ENCODE peak calls at places on chromosome 14, in five cellular contexts. V is HCT116, M is HepG2, S is K562, B is H1. F is an unnamed sample.

GRCh38 chr14:104865069-104865630 is at the start of gene CEP170B:
- DNase-seq in S (peak; percentile 86), M (no peak), B (no peak), V (no peak), F (no peak)

GRCh38 chr14:24372701-24373416 is 4.9 kb downstream of the NFATC4 start:
- DNase-seq in S (no peak), V (no peak), B (no peak), M (no peak), F (no peak)

GRCh38 chr14:97218713-97219355 is 421.7 kb downstream of the VRK1 start:
- DNase-seq in S (no peak), M (no peak), V (no peak), B (peak; percentile 78), F (no peak)

GRCh38 chr14:102848830-102849521 is 71.7 kb downstream of the TRAF3 start:
- DNase-seq in B (no peak), S (no peak), V (no peak), M (no peak), F (no peak)

GRCh38 chr14:54170301-54170700 is 213.7 kb upstream of the BMP4 start:
- DNase-seq in V (no peak), M (no peak), B (no peak), S (no peak), F (no peak)

GRCh38 chr14:103519837-103520212 is 2.8 kb downstream of the CKB start:
- DNase-seq in M (no peak), S (no peak), B (no peak), V (no peak), F (no peak)

GRCh38 chr14:85425507-85425906 is 104.4 kb upstream of the FLRT2 start:
- DNase-seq in M (no peak), S (no peak), V (no peak), B (no peak), F (no peak)

GRCh38 chr14:58826845-58827686 is 189.3 kb downstream of the DACT1 start:
- DNase-seq in S (peak; percentile 8), M (no peak), V (no peak), B (no peak), F (no peak)

GRCh38 chr14:101056446-101056845 is 152.9 kb upstream of the RTL1 start:
- DNase-seq in V (no peak), M (no peak), B (no peak), S (no peak), F (no peak)

GRCh38 chr14:68841030-68841809 is 48.4 kb upstream of the ZFP36L1 start:
- DNase-seq in V (no peak), M (no peak), B (no peak), S (no peak), F (no peak)

GRCh38 chr14:100824156-100824555 is 1.8 kb upstream of the MEG3 start:
- DNase-seq in B (peak; percentile 81), V (no peak), S (no peak), M (no peak), F (no peak)

GRCh38 chr14:104119119-104119699 is 19.2 kb upstream of the KIF26A start:
- DNase-seq in S (no peak), B (peak; percentile 43), V (no peak), M (no peak), F (no peak)

GRCh38 chr14:52840916-52841315 is 49.5 kb upstream of the GNPNAT1 start:
- DNase-seq in B (no peak), V (no peak), S (no peak), M (no peak), F (no peak)

GRCh38 chr14:31243860-31244259 is 36.3 kb upstream of the HECTD1 start:
- DNase-seq in S (no peak), V (peak; percentile 96), B (no peak), M (no peak), F (no peak)

GRCh38 chr14:105305350-105305749 is 4.5 kb upstream of the BRF1 start:
- DNase-seq in B (no peak), M (no peak), V (no peak), S (no peak), F (no peak)

GRCh38 chr14:77151918-77152588 is 10.5 kb upstream of the ZDHHC22 start:
- DNase-seq in S (no peak), M (no peak), V (peak; percentile 28), B (no peak), F (no peak)

GRCh38 chr14:91606851-91607250 is 96.7 kb upstream of the PPP4R3A start:
- DNase-seq in S (no peak), M (no peak), B (no peak), V (no peak), F (no peak)
- TF ChIP-seq SP1 in S (no peak), M (no peak), B (no peak), V (no peak), F (no peak)

GRCh38 chr14:73452341-73453191 is 5.8 kb downstream of the NUMB start:
- DNase-seq in B (no peak), M (no peak), V (no peak), S (no peak), F (no peak)
- TF ChIP-seq JUND in B (no peak), M (no peak), V (no peak), S (no peak), F (no peak)

GRCh38 chr14:33894339-33894738 is 56.5 kb downstream of the EGLN3 start:
- DNase-seq in B (no peak), S (no peak), M (no peak), V (no peak), F (no peak)
- TF ChIP-seq SP1 in B (no peak), S (no peak), M (no peak), V (no peak), F (no peak)

DNA sequence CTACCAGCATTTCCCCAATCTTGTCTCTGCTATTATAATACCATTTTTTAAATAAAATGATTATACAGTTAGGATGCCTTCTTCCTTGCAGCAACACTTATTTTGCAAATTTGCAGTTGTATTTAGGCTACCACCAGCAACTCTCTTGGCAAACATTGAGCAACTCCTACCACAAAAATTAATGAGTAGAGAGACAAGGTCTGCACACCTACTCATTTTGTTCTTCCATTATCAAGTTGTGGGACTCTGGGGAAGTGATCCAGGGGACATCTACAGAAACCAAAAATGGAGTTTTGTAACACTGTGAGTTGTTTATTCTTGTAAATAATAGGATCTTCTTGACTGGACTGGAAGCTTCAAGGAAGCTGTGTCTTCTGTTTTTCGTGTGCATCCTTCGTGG is 38.6 kb downstream of the DGLUCY start:
- DNase-seq in M (no peak), B (no peak), S (no peak), V (no peak), F (no peak)
- TF ChIP-seq JUND in M (no peak), B (no peak), S (no peak), V (no peak), F (no peak)

DNA sequence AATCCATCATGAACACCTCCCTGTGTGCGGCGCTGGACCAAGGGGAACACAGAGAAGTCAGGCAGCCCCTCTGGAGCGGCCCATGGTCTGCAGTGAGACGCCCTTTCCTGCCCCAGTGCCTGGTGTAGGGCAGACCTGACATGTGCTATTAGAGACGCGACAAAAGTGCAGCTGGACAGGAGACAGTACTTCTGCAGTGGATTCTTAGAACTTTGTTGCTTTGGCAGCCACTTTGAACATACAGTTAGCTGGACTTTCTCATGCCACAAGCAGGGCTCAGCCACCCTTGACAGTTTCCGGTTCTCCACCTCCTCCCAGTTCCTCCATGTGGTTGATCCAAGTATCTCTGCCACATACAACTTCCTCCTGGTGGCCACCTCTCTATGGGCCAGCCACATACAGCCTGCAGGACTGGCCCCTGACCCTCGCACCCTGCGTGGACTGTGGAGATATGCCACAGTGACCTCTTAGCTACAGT is 45.9 kb downstream of the LGMN start:
- DNase-seq in M (no peak), B (no peak), S (no peak), V (no peak), F (peak; percentile 43)
- TF ChIP-seq SP1 in M (no peak), B (no peak), S (no peak), V (no peak), F (no peak)

DNA sequence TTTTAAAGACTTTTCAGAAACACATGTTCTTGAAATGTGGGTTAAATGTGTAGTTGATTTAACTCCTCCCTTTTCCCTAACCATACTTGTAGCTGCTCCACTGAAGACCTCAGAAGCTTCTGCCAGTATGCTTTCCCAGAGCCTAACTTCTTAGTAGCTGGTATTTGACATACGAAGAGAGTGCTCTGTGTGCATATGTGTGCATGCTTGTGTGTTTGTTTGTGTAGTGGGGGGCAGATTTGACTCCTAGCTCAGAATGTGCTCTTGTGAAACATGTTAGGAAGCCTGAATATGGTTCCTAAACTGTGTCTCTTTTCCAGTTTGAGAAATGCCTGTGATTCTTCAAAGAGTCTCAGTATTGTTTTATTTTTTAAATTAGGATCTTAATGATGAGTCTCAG is 420.4 kb downstream of the PCNX1 start:
- DNase-seq in B (no peak), M (no peak), S (no peak), V (no peak), F (no peak)
- TF ChIP-seq JUND in B (no peak), M (no peak), S (no peak), V (no peak), F (no peak)

GRCh38 chr14:65637780-65638179 is 225.2 kb downstream of the FUT8 start:
- DNase-seq in S (no peak), M (no peak), V (no peak), B (no peak), F (peak; percentile 72)
- TF ChIP-seq SP1 in S (no peak), M (no peak), V (no peak), B (no peak), F (no peak)

DNA sequence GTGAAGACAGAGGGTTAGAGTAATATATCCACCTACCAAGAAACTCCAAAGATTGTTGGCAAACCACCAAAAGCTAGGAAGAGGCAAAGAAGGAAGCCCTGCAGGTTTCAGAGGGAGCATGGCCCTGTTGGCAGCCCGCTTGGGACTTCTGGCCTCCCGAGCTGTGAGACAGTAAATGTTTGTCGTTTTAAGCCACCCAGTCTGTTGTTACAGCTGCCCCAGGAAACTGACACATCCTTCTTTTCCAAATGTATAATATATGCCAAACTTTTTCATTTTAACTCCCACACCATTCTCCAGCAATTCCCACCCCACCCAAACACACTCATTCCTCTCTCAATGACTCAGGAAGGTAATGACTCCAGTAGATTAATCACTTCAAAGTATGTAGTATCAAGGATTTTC is 74.0 kb downstream of the RPS29 start:
- DNase-seq in S (no peak), M (no peak), B (no peak), V (peak; percentile 16), F (no peak)
- TF ChIP-seq JUND in S (no peak), M (no peak), B (no peak), V (peak; percentile 25), F (no peak)

GRCh38 chr14:22011243-22011642 is 337.6 kb upstream of the OR4E1 start:
- DNase-seq in S (no peak), B (no peak), M (no peak), V (no peak), F (no peak)

GRCh38 chr14:22008766-22009165 is 335.1 kb upstream of the OR4E1 start:
- DNase-seq in B (no peak), V (no peak), S (no peak), M (no peak), F (no peak)

GRCh38 chr14:22012452-22012851 is 338.8 kb upstream of the OR4E1 start:
- DNase-seq in V (no peak), B (no peak), M (no peak), S (no peak), F (no peak)

GRCh38 chr14:22008098-22008412 is 334.4 kb upstream of the OR4E1 start:
- DNase-seq in V (no peak), B (no peak), S (no peak), M (no peak), F (no peak)

GRCh38 chr14:22010532-22011242 is 337.1 kb upstream of the OR4E1 start:
- DNase-seq in B (no peak), V (no peak), S (no peak), M (no peak), F (no peak)
- TF ChIP-seq SP1 in B (no peak), V (no peak), S (no peak), M (no peak), F (no peak)

F was measured in GM12878.